ENCODE peak calls at places on chromosomes 11 and 22, in ten cellular contexts. V, Q, I, F, R, K, O, W, S and P are unnamed samples.

GRCh38 chr11:86941077-86941870 is 13.9 kb downstream of the FZD4 start:
- DNase-seq in V (no peak), Q (no peak), I (no peak), F (no peak), R (no peak), K (peak), O (no peak), W (no peak), S (peak), P (no peak)

GRCh38 chr22:19620742-19621371 is 93.4 kb upstream of the SEPTIN5 start:
- DNase-seq in V (no peak), Q (peak), I (no peak), F (peak), R (no peak), K (no peak), O (no peak), W (no peak), S (no peak), P (no peak)

GRCh38 chr11:57641426-57641825 is 8.3 kb downstream of the YPEL4 start:
- DNase-seq in V (peak), Q (peak), I (peak), F (peak), R (no peak), K (peak), O (no peak), W (no peak), S (peak), P (peak)

GRCh38 chr11:70466596-70466995 is 68.3 kb downstream of the CTTN start:
- DNase-seq in V (no peak), Q (no peak), I (no peak), F (no peak), R (no peak), K (no peak), O (no peak), W (no peak), S (no peak), P (no peak)

GRCh38 chr11:44309483-44310197 is at the start of gene ALX4:
- DNase-seq in V (no peak), Q (no peak), I (peak), F (peak), R (no peak), K (no peak), O (no peak), W (peak), S (no peak), P (peak)

GRCh38 chr22:39839917-39840510 is 53.5 kb downstream of the ENTHD1 start:
- DNase-seq in V (no peak), Q (no peak), I (no peak), F (no peak), R (no peak), K (no peak), O (no peak), W (no peak), S (no peak), P (no peak)

GRCh38 chr11:64088159-64089026 is 52.7 kb downstream of the FLRT1 start:
- DNase-seq in V (peak), Q (peak), I (no peak), F (no peak), R (no peak), K (no peak), O (no peak), W (no peak), S (peak), P (peak)

GRCh38 chr22:35930933-35931332 is 97.7 kb downstream of the RBFOX2 start:
- DNase-seq in V (peak), Q (peak), I (peak), F (peak), R (peak), K (peak), O (peak), W (peak), S (peak), P (peak)

GRCh38 chr11:76277298-76278175 is 71.2 kb upstream of the WNT11 start:
- DNase-seq in V (peak), Q (no peak), I (no peak), F (no peak), R (no peak), K (no peak), O (no peak), W (no peak), S (no peak), P (peak)

GRCh38 chr11:131889146-131889577 is 518.7 kb downstream of the NTM start:
- DNase-seq in V (no peak), Q (no peak), I (peak), F (peak), R (peak), K (peak), O (no peak), W (peak), S (no peak), P (peak)

GRCh38 chr11:12735262-12735661 is 61.0 kb downstream of the TEAD1 start:
- DNase-seq in V (no peak), Q (no peak), I (no peak), F (no peak), R (no peak), K (no peak), O (no peak), W (no peak), S (no peak), P (no peak)

GRCh38 chr22:39820266-39820665 is 73.3 kb downstream of the ENTHD1 start:
- DNase-seq in V (no peak), Q (no peak), I (no peak), F (peak), R (peak), K (peak), O (no peak), W (peak), S (no peak), P (no peak)

GRCh38 chr11:28439403-28439802 is 331.2 kb downstream of the METTL15 start:
- DNase-seq in V (no peak), Q (no peak), I (no peak), F (no peak), R (no peak), K (no peak), O (no peak), W (no peak), S (no peak), P (no peak)

DNA sequence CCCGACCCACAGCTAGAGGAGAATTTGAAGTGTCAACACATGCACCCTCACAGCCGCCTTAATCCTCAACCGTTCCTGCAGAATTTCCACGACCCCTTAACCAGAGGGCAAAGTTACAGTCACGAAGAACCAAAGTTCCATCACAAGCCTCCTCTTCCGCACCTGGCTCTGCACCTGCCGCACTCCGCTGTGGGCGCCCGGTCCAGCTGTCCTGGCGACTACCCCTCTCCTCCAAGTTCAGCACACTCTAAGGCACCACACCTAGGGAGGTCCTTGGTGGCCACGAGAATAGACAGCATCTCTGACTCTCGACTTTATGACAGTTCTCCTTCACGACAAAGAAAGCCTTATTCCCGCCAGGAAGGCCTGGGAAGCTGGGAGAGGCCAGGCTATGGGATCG is 71.8 kb downstream of the ZC3H12C start:
- DNase-seq in V (no peak), Q (no peak), I (no peak), F (no peak), R (no peak), K (no peak), O (no peak), W (no peak), S (no peak), P (no peak)
- H3K27ac ChIP-seq in V (no peak), Q (no peak), I (no peak), F (no peak), R (no peak), K (no peak), O (no peak), W (no peak), S (no peak), P (no peak)

DNA sequence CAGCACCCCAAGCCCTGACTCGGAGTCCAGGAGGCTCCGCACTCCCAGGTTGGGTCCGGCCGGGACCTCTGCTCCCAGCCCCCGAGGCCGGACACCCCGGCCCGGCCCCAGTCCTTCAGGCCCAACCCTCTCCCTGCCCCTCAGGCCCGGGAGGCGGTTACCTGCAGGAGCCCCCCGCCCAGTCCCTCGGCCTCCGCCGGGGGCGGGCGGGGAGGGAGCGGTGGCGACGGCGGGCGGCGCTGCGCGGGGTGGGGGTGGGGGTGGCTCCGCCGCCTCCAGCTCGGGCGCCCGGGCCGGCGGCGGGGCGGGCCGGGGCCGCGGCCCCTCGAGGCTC is 308 bp downstream of the TCF20 start:
- DNase-seq in V (no peak), Q (peak), I (no peak), F (no peak), R (no peak), K (no peak), O (no peak), W (no peak), S (no peak), P (no peak)
- H2AFZ ChIP-seq in V (peak), Q (no peak), I (peak), F (no peak), R (peak), K (peak), O (peak), W (peak), S (no peak), P (no peak)

DNA sequence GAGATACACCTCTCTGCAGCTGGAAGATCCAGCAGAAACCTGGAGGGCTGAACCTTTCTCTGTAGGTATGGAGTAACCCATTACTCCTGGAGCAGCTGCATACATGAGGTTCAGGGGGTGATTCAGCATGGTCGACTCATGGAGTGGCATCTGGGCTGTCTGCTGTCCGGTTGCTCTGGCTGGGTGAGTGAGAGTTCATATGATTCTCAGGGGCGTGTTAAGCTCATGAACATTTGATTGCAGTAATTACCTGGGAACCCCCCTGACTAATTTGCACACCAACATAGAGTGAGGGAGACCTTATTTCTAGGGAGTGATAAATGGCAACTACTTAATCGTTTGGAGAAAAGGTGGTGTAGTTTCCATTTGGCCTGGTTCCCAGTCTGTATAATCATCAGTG is 661.9 kb downstream of the ETS1 start:
- DNase-seq in V (no peak), Q (no peak), I (no peak), F (peak), R (peak), K (peak), O (no peak), W (peak), S (no peak), P (no peak)
- H3K4me2 ChIP-seq in V (no peak), Q (no peak), I (no peak), F (no peak), R (no peak), K (no peak), O (no peak), W (no peak), S (no peak), P (no peak)

DNA sequence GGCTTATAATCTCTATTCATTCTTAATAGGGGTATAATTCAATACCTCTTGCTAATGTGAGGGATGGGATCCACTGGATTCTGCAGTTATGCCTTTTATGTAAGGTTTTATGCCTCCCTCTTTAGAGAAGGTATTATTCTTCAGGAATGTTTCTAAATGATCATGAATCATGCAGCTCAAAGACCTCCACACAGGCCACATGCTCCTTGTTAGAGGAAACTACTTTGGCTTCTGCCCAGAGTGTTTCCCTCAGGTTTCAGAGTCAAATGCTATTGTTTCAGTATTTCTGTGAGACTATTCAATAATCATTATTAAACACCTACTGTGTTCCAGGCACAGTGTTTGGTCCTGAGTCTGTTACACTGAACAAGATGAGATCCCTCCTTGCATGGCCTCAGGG is 115.9 kb downstream of the RAB38 start:
- DNase-seq in V (no peak), Q (no peak), I (no peak), F (no peak), R (peak), K (no peak), O (no peak), W (no peak), S (no peak), P (no peak)
- H3K27ac ChIP-seq in V (no peak), Q (no peak), I (no peak), F (no peak), R (no peak), K (no peak), O (no peak), W (no peak), S (no peak), P (no peak)

DNA sequence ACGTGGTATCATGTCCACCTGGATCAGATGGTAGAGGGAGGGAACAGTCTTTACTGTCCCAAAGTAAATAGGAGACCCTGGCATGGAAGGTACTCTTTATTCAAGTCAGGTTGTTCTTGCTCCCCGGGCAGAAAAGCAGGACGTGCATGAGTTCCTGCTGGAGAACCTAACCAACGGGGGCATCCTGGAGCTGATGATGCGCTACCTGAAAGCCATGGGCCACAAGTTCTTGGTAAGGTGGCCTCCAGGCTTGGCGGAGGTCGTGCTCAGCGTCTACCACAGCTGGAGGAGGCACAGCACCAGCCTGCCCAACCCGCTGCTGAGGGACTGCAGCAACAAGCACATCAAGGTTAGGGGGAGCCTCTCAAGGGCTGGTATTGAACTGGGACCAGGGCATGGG is 48.7 kb downstream of the CABIN1 start:
- DNase-seq in V (no peak), Q (no peak), I (no peak), F (no peak), R (peak), K (no peak), O (no peak), W (no peak), S (no peak), P (no peak)
- H2AFZ ChIP-seq in V (no peak), Q (no peak), I (no peak), F (no peak), R (no peak), K (peak), O (no peak), W (no peak), S (no peak), P (no peak)

GRCh38 chr11:17286332-17286731 is 9.8 kb downstream of the NUCB2 start:
- DNase-seq in V (no peak), Q (no peak), I (no peak), F (no peak), R (no peak), K (no peak), O (no peak), W (no peak), S (no peak), P (no peak)
- H3K4me2 ChIP-seq in V (no peak), Q (no peak), I (no peak), F (no peak), R (no peak), K (no peak), O (no peak), W (no peak), S (no peak), P (no peak)

GRCh38 chr11:120401506-120401905 is 65.3 kb downstream of the ARHGEF12 start:
- DNase-seq in V (no peak), Q (no peak), I (no peak), F (no peak), R (no peak), K (no peak), O (no peak), W (peak), S (no peak), P (no peak)

GRCh38 chr11:120403966-120404365 is 67.8 kb downstream of the ARHGEF12 start:
- DNase-seq in V (no peak), Q (no peak), I (no peak), F (no peak), R (no peak), K (no peak), O (no peak), W (no peak), S (no peak), P (no peak)

GRCh38 chr11:120399312-120399711 is 63.1 kb downstream of the ARHGEF12 start:
- DNase-seq in V (no peak), Q (no peak), I (no peak), F (peak), R (peak), K (no peak), O (no peak), W (no peak), S (no peak), P (no peak)

GRCh38 chr11:120398184-120398583 is 62.0 kb downstream of the ARHGEF12 start:
- DNase-seq in V (no peak), Q (no peak), I (no peak), F (no peak), R (peak), K (peak), O (no peak), W (no peak), S (no peak), P (no peak)

DNA sequence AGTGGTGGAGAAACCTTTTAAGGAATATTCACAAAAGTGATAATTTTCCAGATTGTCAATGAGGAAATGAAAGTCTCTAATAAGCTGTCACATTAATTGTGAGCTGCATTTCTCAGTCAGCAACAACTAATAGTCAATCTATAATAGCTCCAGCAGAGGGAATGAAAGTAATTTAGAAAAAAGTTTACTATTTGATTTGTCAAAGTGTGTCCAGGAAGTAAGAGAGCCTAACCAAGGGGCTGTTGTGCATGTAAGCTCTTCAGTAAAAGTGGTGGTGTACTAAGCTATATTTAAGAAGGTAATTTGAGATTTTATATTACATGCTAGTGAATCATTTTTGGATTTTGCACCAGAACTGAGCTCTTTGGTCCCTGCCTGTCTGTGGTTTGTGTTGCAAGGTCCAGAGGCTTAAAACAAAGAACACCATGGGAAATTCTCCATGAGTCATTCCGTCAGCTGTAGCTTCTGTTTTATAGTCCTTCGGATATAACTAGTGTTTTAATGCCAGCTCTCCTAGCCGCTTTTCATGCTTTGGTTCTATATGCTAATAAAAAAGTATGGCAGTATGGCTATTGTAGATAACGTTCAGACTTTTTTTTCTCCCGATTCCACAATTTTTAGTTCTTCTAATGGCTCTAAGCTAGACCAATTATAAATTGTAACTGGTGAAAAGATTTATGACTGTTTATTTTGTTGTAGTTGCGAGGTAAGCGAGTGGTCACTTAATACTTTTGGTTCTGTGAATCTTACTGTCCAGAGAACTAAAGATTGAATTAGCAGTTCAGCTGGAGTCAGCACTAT is 64.6 kb downstream of the ARHGEF12 start:
- DNase-seq in V (no peak), Q (no peak), I (peak), F (peak), R (peak), K (peak), O (no peak), W (peak), S (peak), P (no peak)
- H3K27ac ChIP-seq in V (no peak), Q (no peak), I (peak), F (peak), R (peak), K (no peak), O (no peak), W (peak), S (peak), P (no peak)